ENCODE peak calls at places on chromosomes 4 and X, in four cellular contexts. N is tibial nerve, S is H9, Z is mesenchymal stem cell. F is an unnamed sample.
A peak's percentile ranks its signal among the peaks of the same experiment; 100 is the strongest.

GRCh38 chr4:71355045-71355444 is 16.2 kb downstream of the SLC4A4 start:
- DNase-seq in Z (no peak), S (no peak), N (no peak), F (no peak)

GRCh38 chrX:111387470-111387869 is 24.5 kb downstream of the DCX start:
- DNase-seq in S (no peak), N (no peak), Z (peak; percentile 23), F (no peak)

GRCh38 chr4:77434299-77435092 is 171.1 kb upstream of the CXCL13 start:
- DNase-seq in N (peak; percentile 34), S (no peak), Z (no peak), F (no peak)

GRCh38 chrX:69126642-69127041 is 38.6 kb downstream of the PJA1 start:
- DNase-seq in S (no peak), Z (no peak), N (no peak), F (no peak)

GRCh38 chr4:23811045-23811620 is 78.7 kb downstream of the PPARGC1A start:
- DNase-seq in Z (peak; percentile 33), N (no peak), S (no peak), F (no peak)

GRCh38 chr4:156998500-156999174 is 27.0 kb upstream of the PDGFC start:
- DNase-seq in N (no peak), Z (no peak), S (peak; percentile 29), F (no peak)

GRCh38 chr4:124753941-124754581 is 41.5 kb upstream of the ANKRD50 start:
- DNase-seq in Z (no peak), N (no peak), S (no peak), F (no peak)

GRCh38 chr4:76549765-76550164 is 114.7 kb downstream of the SHROOM3 start:
- DNase-seq in N (no peak), S (no peak), Z (no peak), F (no peak)

GRCh38 chr4:16225139-16225538 is 1.1 kb downstream of the TAPT1 start:
- DNase-seq in N (no peak), Z (peak; percentile 50), S (no peak), F (no peak)

GRCh38 chr4:15370296-15370695 is 57.5 kb upstream of the C1QTNF7 start:
- DNase-seq in Z (no peak), N (no peak), S (no peak), F (no peak)

GRCh38 chrX:134622056-134622812 is 36.0 kb downstream of the PLAC1 start:
- DNase-seq in N (no peak), Z (peak; percentile 87), S (peak; percentile 35), F (no peak)

GRCh38 chrX:72545990-72546389 is 26.7 kb downstream of the HDAC8 start:
- DNase-seq in N (no peak), Z (no peak), S (no peak), F (no peak)

GRCh38 chrX:109857898-109858297 is 124.8 kb upstream of the ACSL4 start:
- DNase-seq in Z (no peak), N (no peak), S (no peak), F (no peak)

DNA sequence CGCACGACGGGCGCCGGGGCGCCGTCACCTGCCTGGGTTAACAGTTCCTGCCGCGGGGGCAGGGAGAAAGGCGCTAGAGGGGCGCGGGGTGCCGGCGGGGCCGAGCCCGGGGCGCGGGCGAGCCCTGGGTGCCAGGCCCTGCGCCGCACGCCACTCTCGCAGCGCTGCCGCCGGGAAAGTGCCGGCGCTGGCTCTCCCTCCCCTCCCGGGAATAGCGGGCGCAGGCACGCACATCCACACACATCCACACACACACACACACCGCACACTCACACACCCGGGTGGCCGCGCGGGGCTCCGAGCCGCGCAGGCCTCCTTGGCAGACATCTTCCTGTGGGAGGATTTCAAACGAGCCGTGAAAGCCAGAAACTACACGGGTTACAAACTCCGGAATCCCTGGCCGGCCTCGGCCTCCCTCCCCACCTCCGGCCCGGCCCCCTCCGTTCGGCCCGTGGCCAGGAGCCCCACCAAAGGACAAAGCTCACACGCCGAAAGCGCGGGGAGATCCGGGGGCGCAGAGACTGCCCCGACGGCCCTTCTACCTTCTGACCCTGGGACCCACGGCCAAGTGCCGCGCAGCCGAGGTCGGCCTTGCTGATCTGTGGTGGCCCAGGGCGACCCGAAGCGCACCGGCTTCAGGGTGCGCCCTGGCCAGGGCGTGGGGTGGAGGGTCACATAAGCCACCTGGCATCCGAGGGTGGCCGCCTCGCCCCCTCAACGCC is 92.3 kb downstream of the BCOR start:
- DNase-seq in Z (no peak), N (no peak), S (peak; percentile 33), F (no peak)
- H3K4me1 ChIP-seq in Z (peaks cover 36% of the 10 kb centered on the region), N (peaks cover 27% of the 10 kb centered on the region), S (peaks cover 14% of the 10 kb centered on the region), F (peaks cover 8% of the 10 kb centered on the region)

GRCh38 chrX:154040307-154040756 is 20.6 kb upstream of the IRAK1 start:
- DNase-seq in Z (peak; percentile 97), S (no peak), N (no peak), F (no peak)

GRCh38 chrX:154046262-154046771 is 26.6 kb upstream of the IRAK1 start:
- DNase-seq in N (peak; percentile 14), S (no peak), Z (peak; percentile 78), F (peak; percentile 25)

GRCh38 chrX:154040863-154041262 is 21.2 kb upstream of the IRAK1 start:
- DNase-seq in N (no peak), S (no peak), Z (no peak), F (no peak)

GRCh38 chrX:154044045-154044444 is 24.3 kb upstream of the IRAK1 start:
- DNase-seq in S (no peak), Z (no peak), N (no peak), F (no peak)

GRCh38 chrX:154043003-154043402 is 23.3 kb upstream of the IRAK1 start:
- DNase-seq in N (no peak), Z (peak; percentile 87), S (no peak), F (no peak)
- H3K4me1 ChIP-seq in N (peaks cover 92% of the 10 kb centered on the region), Z (peaks cover 10% of the 10 kb centered on the region), S (no peaks in the 10 kb centered on the region), F (peaks cover 7% of the 10 kb centered on the region)

GRCh38 chr4:184345573-184345922 is 127.9 kb upstream of the ENPP6 start:
- DNase-seq in Z (peak; percentile 55), S (no peak), N (no peak), F (no peak)
- H3K4me1 ChIP-seq in Z (peaks cover 5% of the 10 kb centered on the region), S (peaks cover 16% of the 10 kb centered on the region), N (peaks cover 35% of the 10 kb centered on the region), F (peaks cover 4% of the 10 kb centered on the region)

GRCh38 chr4:80185787-80186548 is 11.3 kb upstream of the PRDM8 start:
- DNase-seq in N (no peak), Z (peak; percentile 29), S (no peak), F (no peak)
- H3K4me1 ChIP-seq in N (peaks cover 65% of the 10 kb centered on the region), Z (peaks cover 25% of the 10 kb centered on the region), S (peaks cover 3% of the 10 kb centered on the region), F (peaks cover 8% of the 10 kb centered on the region)

DNA sequence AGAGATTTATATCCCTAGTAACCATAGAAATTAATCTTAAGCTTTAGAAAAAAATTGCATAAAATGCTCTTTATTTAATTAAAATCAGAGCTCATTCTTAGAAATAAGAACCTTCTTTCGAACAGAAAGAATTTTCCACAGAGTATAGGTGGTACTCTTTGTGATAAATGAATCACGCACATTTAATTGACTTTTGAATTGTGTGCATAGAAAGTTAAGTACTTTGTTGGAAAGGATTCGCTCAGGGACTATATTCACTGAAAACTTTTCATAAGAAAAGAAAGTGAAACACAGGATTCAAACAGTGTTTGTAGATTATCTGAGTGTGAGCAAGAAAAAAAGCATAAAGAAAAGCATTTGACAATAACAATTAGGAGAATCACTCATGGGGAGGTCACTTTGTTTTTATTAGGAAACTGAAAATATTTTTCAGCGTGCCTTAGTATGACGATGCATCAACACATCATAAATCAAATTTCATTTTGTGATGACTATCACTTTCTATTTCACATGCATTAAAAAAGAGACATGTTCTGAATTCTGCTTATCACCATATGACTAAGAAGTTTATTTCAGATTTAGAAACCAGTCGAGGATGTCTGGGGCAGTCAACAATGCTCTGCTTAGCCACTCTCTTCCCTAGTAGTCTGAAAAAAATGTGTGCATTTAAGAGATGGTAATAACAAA is 49.5 kb downstream of the STX18 start:
- DNase-seq in S (no peak), N (no peak), Z (peak; percentile 63), F (no peak)
- H3K4me1 ChIP-seq in S (peaks cover 5% of the 10 kb centered on the region), N (peaks cover 27% of the 10 kb centered on the region), Z (peaks cover 3% of the 10 kb centered on the region), F (no peaks in the 10 kb centered on the region)

GRCh38 chrX:124342174-124342867 is 4.0 kb upstream of the SH2D1A start:
- DNase-seq in S (no peak), Z (no peak), N (no peak), F (no peak)
- H3K4me1 ChIP-seq in S (no peaks in the 10 kb centered on the region), Z (no peaks in the 10 kb centered on the region), N (no peaks in the 10 kb centered on the region), F (no peaks in the 10 kb centered on the region)

DNA sequence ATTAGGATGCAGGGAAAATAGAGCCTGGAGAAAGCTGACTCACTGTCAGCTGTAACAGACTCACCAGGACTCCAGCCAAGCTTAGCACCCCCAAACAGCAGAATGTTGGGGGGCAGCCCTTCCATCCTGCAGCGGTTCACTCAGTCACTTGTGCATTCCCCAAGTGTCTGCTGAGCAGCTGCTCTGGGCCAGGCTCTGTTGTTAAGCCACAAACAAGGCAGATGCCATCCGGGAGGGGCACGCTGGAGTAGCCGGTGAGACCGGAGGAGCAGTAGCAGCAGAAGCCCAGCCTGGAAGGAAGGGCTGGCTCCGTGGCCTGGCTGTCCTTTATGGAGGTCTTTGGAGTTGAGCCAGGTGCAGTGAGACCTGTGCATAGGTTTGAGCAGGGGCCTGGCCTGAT is 22.0 kb downstream of the CCNQ start:
- DNase-seq in N (no peak), Z (no peak), S (no peak), F (no peak)
- H3K4me1 ChIP-seq in N (no peaks in the 10 kb centered on the region), Z (peaks cover 10% of the 10 kb centered on the region), S (no peaks in the 10 kb centered on the region), F (no peaks in the 10 kb centered on the region)

GRCh38 chr4:128284317-128284716 is 3.3 kb downstream of the PGRMC2 start:
- DNase-seq in N (no peak), S (no peak), Z (no peak), F (no peak)
- H3K4me1 ChIP-seq in N (peaks cover 49% of the 10 kb centered on the region), S (no peaks in the 10 kb centered on the region), Z (peaks cover 3% of the 10 kb centered on the region), F (no peaks in the 10 kb centered on the region)